ENCODE peak calls at places on chromosomes 13 and 19, in eight cellular contexts. One of them, this sample, is unnamed.

GRCh38 chr19:45825263-45825605 is 10.1 kb upstream of the RSPH6A start:
- DNase-seq in GM06990: no peak
- DNase-seq in tibial artery: no peak
- DNase-seq in Calu3: no peak
- DNase-seq in B cell: no peak
- DNase-seq in IMR-90: no peak
- DNase-seq in lung: no peak
- DNase-seq in omental fat pad: no peak
- DNase-seq in this sample: no peak

GRCh38 chr13:51811046-51811445 is 7.1 kb upstream of the DHRS12 start:
- DNase-seq in omental fat pad: no peak
- DNase-seq in IMR-90: no peak
- DNase-seq in tibial artery: no peak
- DNase-seq in B cell: no peak
- DNase-seq in lung: no peak
- DNase-seq in Calu3: no peak
- DNase-seq in GM06990: no peak
- DNase-seq in this sample: no peak

GRCh38 chr13:41917641-41918040 is 43.3 kb downstream of the VWA8 start:
- DNase-seq in Calu3: no peak
- DNase-seq in lung: no peak
- DNase-seq in tibial artery: no peak
- DNase-seq in omental fat pad: no peak
- DNase-seq in GM06990: no peak
- DNase-seq in B cell: no peak
- DNase-seq in IMR-90: peak
- DNase-seq in this sample: peak

GRCh38 chr19:14059093-14059480 is 2.8 kb downstream of the PALM3 start:
- DNase-seq in IMR-90: no peak
- DNase-seq in omental fat pad: no peak
- DNase-seq in lung: no peak
- DNase-seq in tibial artery: no peak
- DNase-seq in GM06990: no peak
- DNase-seq in B cell: peak
- DNase-seq in Calu3: no peak
- DNase-seq in this sample: no peak

GRCh38 chr19:3450796-3451411 is 29.4 kb downstream of the SMIM24 start:
- DNase-seq in lung: peak
- DNase-seq in GM06990: no peak
- DNase-seq in Calu3: peak
- DNase-seq in IMR-90: peak
- DNase-seq in tibial artery: peak
- DNase-seq in B cell: no peak
- DNase-seq in omental fat pad: peak
- DNase-seq in this sample: peak

GRCh38 chr13:31426395-31426794 is 226.6 kb downstream of the B3GLCT start:
- DNase-seq in GM06990: no peak
- DNase-seq in Calu3: no peak
- DNase-seq in IMR-90: no peak
- DNase-seq in omental fat pad: no peak
- DNase-seq in B cell: no peak
- DNase-seq in tibial artery: no peak
- DNase-seq in lung: no peak
- DNase-seq in this sample: no peak

GRCh38 chr19:49335071-49335783 is at the start of gene CD37:
- DNase-seq in GM06990: peak
- DNase-seq in lung: no peak
- DNase-seq in omental fat pad: no peak
- DNase-seq in Calu3: no peak
- DNase-seq in tibial artery: no peak
- DNase-seq in B cell: peak
- DNase-seq in IMR-90: no peak
- DNase-seq in this sample: no peak

GRCh38 chr13:19153782-19154450 is 27.7 kb downstream of the TUBA3C start:
- DNase-seq in lung: no peak
- DNase-seq in tibial artery: no peak
- DNase-seq in GM06990: no peak
- DNase-seq in omental fat pad: no peak
- DNase-seq in IMR-90: no peak
- DNase-seq in B cell: no peak
- DNase-seq in Calu3: no peak
- DNase-seq in this sample: no peak

GRCh38 chr19:35843676-35844481 is 8.4 kb downstream of the NPHS1 start:
- DNase-seq in IMR-90: no peak
- DNase-seq in omental fat pad: no peak
- DNase-seq in tibial artery: no peak
- DNase-seq in GM06990: no peak
- DNase-seq in Calu3: no peak
- DNase-seq in B cell: no peak
- DNase-seq in lung: no peak
- DNase-seq in this sample: no peak

GRCh38 chr19:2973229-2973628 is 4.1 kb upstream of the TLE6 start:
- DNase-seq in tibial artery: peak
- DNase-seq in IMR-90: no peak
- DNase-seq in omental fat pad: no peak
- DNase-seq in B cell: no peak
- DNase-seq in lung: no peak
- DNase-seq in Calu3: no peak
- DNase-seq in GM06990: no peak
- DNase-seq in this sample: no peak

GRCh38 chr13:76921516-76921915 is 26.8 kb upstream of the ACOD1 start:
- DNase-seq in tibial artery: no peak
- DNase-seq in GM06990: no peak
- DNase-seq in IMR-90: no peak
- DNase-seq in B cell: no peak
- DNase-seq in Calu3: no peak
- DNase-seq in omental fat pad: no peak
- DNase-seq in lung: no peak
- DNase-seq in this sample: no peak

GRCh38 chr13:37540228-37540627 is 58.3 kb downstream of the POSTN start:
- DNase-seq in lung: no peak
- DNase-seq in omental fat pad: no peak
- DNase-seq in GM06990: no peak
- DNase-seq in tibial artery: no peak
- DNase-seq in IMR-90: peak
- DNase-seq in Calu3: no peak
- DNase-seq in B cell: no peak
- DNase-seq in this sample: peak

GRCh38 chr13:23796546-23796945 is 92.7 kb downstream of the MIPEP start:
- DNase-seq in B cell: no peak
- DNase-seq in omental fat pad: no peak
- DNase-seq in GM06990: no peak
- DNase-seq in Calu3: no peak
- DNase-seq in IMR-90: peak
- DNase-seq in lung: no peak
- DNase-seq in tibial artery: no peak
- DNase-seq in this sample: no peak

GRCh38 chr19:1046836-1047695 is 7.2 kb downstream of the ABCA7 start:
- DNase-seq in IMR-90: no peak
- DNase-seq in lung: no peak
- DNase-seq in omental fat pad: no peak
- DNase-seq in B cell: no peak
- DNase-seq in GM06990: peak
- DNase-seq in Calu3: no peak
- DNase-seq in tibial artery: no peak
- DNase-seq in this sample: no peak

GRCh38 chr19:609001-609340 is 19.3 kb downstream of the HCN2 start:
- DNase-seq in GM06990: no peak
- DNase-seq in B cell: no peak
- DNase-seq in Calu3: peak
- DNase-seq in IMR-90: no peak
- DNase-seq in omental fat pad: no peak
- DNase-seq in lung: no peak
- DNase-seq in tibial artery: peak
- DNase-seq in this sample: no peak

GRCh38 chr19:5309438-5310204 is 31.0 kb downstream of the PTPRS start:
- DNase-seq in tibial artery: no peak
- DNase-seq in omental fat pad: no peak
- DNase-seq in Calu3: no peak
- DNase-seq in lung: no peak
- DNase-seq in GM06990: no peak
- DNase-seq in B cell: no peak
- DNase-seq in IMR-90: no peak
- DNase-seq in this sample: no peak

GRCh38 chr13:43805681-43806128 is 18.9 kb upstream of the ENOX1 start:
- DNase-seq in B cell: no peak
- DNase-seq in lung: no peak
- DNase-seq in GM06990: no peak
- DNase-seq in IMR-90: peak
- DNase-seq in omental fat pad: no peak
- DNase-seq in tibial artery: no peak
- DNase-seq in Calu3: no peak
- DNase-seq in this sample: peak

GRCh38 chr13:43800828-43801227 is 14.1 kb upstream of the ENOX1 start:
- DNase-seq in B cell: no peak
- DNase-seq in GM06990: no peak
- DNase-seq in lung: no peak
- DNase-seq in IMR-90: no peak
- DNase-seq in Calu3: no peak
- DNase-seq in omental fat pad: no peak
- DNase-seq in tibial artery: no peak
- DNase-seq in this sample: no peak

GRCh38 chr13:43805071-43805468 is 18.3 kb upstream of the ENOX1 start:
- DNase-seq in Calu3: peak
- DNase-seq in tibial artery: no peak
- DNase-seq in B cell: no peak
- DNase-seq in omental fat pad: no peak
- DNase-seq in lung: no peak
- DNase-seq in GM06990: no peak
- DNase-seq in IMR-90: peak
- DNase-seq in this sample: peak

GRCh38 chr13:43802511-43802910 is 15.7 kb upstream of the ENOX1 start:
- DNase-seq in Calu3: no peak
- DNase-seq in B cell: no peak
- DNase-seq in tibial artery: no peak
- DNase-seq in omental fat pad: no peak
- DNase-seq in GM06990: no peak
- DNase-seq in lung: no peak
- DNase-seq in IMR-90: no peak
- DNase-seq in this sample: no peak

GRCh38 chr13:43804461-43805070 is 17.8 kb upstream of the ENOX1 start:
- DNase-seq in GM06990: peak
- DNase-seq in lung: no peak
- DNase-seq in Calu3: peak
- DNase-seq in tibial artery: no peak
- DNase-seq in B cell: peak
- DNase-seq in omental fat pad: no peak
- DNase-seq in IMR-90: peak
- DNase-seq in this sample: peak
- TF ChIP-seq CTCF in GM06990: peak
- TF ChIP-seq CTCF in lung: peak
- TF ChIP-seq CTCF in Calu3: no peak
- TF ChIP-seq CTCF in tibial artery: peak
- TF ChIP-seq CTCF in B cell: peak
- TF ChIP-seq CTCF in omental fat pad: no peak
- TF ChIP-seq CTCF in IMR-90: peak
- TF ChIP-seq CTCF in this sample: peak

DNA sequence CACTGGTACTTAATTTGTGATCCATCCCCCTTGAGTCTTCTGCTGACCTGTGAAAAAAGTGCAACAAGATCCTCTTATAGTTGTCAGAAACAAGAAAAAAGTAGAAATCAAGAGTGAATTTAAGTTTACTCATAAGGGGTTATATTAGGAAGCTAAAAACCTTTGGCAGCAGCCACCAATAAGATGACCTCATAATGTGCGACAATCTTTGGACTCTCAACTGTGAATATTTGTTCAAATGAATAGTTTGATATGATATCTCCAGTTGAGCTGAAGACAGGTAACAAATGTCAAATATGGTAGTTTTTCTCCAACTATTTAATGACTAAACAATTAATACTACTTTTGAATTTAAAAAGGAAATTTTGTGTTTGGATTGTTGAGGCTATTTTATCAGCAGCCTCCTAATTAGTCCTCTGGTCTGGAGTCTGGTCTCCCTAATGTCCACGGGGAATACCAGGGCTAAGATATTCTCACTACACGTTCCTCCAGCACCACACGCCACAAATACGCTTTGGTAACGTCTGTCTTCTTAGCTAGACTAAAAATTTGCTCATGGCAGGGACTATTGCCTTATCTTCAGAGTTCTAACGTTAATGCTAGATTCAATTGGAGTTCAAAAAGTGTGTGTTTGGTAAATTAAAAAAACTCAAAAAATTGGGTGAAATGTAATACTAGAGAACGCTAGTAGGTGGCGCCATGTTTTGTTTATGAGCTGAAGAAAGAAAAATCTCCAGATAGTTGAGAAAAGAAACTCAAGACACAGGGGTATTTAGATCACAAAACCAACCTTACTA is 51.0 kb upstream of the PDX1 start:
- DNase-seq in GM06990: no peak
- DNase-seq in B cell: peak
- DNase-seq in omental fat pad: no peak
- DNase-seq in lung: no peak
- DNase-seq in tibial artery: no peak
- DNase-seq in IMR-90: peak
- DNase-seq in Calu3: peak
- DNase-seq in this sample: no peak
- TF ChIP-seq CTCF in GM06990: peak
- TF ChIP-seq CTCF in B cell: peak
- TF ChIP-seq CTCF in omental fat pad: no peak
- TF ChIP-seq CTCF in lung: no peak
- TF ChIP-seq CTCF in tibial artery: no peak
- TF ChIP-seq CTCF in IMR-90: peak
- TF ChIP-seq CTCF in Calu3: peak
- TF ChIP-seq CTCF in this sample: peak

DNA sequence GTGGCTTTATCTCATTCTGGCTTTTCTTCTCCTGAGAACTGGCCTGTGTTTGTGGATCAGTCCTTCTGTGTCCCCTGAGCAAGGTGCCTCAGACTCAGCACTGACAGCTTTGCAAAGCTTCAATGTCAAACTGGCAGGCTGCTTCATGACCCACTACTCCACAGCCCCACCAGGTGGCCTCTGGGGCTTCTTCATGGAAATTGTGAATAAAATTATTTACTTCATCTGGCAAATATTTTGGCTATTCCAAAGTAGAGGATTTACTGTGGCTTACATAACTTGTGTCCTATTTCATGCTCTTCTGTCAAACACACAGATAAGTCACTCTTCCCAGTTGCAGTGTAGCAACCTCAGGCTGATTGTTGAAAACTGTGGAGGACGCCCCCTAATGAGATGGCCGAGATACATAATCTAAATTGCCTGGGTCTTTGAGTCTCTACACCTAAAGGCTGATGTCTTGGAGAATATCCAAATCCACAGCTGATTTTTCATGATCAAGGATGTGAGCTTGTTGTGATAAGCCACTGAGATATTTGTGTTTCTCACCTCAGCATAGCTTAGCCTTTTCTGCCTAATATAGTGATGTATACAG is 721.9 kb upstream of the SLC10A2 start:
- DNase-seq in lung: no peak
- DNase-seq in IMR-90: no peak
- DNase-seq in Calu3: no peak
- DNase-seq in B cell: no peak
- DNase-seq in omental fat pad: no peak
- DNase-seq in GM06990: no peak
- DNase-seq in tibial artery: no peak
- DNase-seq in this sample: no peak
- TF ChIP-seq CTCF in lung: no peak
- TF ChIP-seq CTCF in IMR-90: no peak
- TF ChIP-seq CTCF in Calu3: no peak
- TF ChIP-seq CTCF in B cell: no peak
- TF ChIP-seq CTCF in omental fat pad: no peak
- TF ChIP-seq CTCF in GM06990: peak
- TF ChIP-seq CTCF in tibial artery: no peak
- TF ChIP-seq CTCF in this sample: no peak

GRCh38 chr19:48123907-48124675 is 13.5 kb upstream of the PLA2G4C start:
- DNase-seq in omental fat pad: no peak
- DNase-seq in tibial artery: no peak
- DNase-seq in lung: no peak
- DNase-seq in B cell: no peak
- DNase-seq in Calu3: peak
- DNase-seq in GM06990: no peak
- DNase-seq in IMR-90: peak
- DNase-seq in this sample: peak
- TF ChIP-seq CTCF in omental fat pad: no peak
- TF ChIP-seq CTCF in tibial artery: no peak
- TF ChIP-seq CTCF in lung: no peak
- TF ChIP-seq CTCF in B cell: no peak
- TF ChIP-seq CTCF in Calu3: peak
- TF ChIP-seq CTCF in GM06990: no peak
- TF ChIP-seq CTCF in IMR-90: peak
- TF ChIP-seq CTCF in this sample: peak